ENCODE peak calls at places on chromosomes 4 and X, in five cellular contexts. E is HT1080; Q is AG09309; A is effector CD4-positive, alpha-beta T cell; O is coronary artery. S is an unnamed sample.

GRCh38 chr4:165803005-165803404 is 70.0 kb upstream of the TLL1 start:
- DNase-seq in Q (no peak), O (no peak), A (no peak), E (no peak), S (no peak)

GRCh38 chr4:37674446-37674845 is 11.7 kb downstream of the RELL1 start:
- DNase-seq in E (no peak), A (no peak), O (no peak), Q (no peak), S (no peak)

GRCh38 chr4:101865501-101866062 is 75.1 kb downstream of the BANK1 start:
- DNase-seq in A (no peak), Q (no peak), E (peak), O (no peak), S (no peak)

GRCh38 chr4:118729287-118730286 is 44.4 kb downstream of the METTL14 start:
- DNase-seq in O (no peak), E (peak), A (no peak), Q (peak), S (no peak)

GRCh38 chr4:153618831-153619230 is 65.2 kb upstream of the TLR2 start:
- DNase-seq in E (no peak), Q (no peak), A (no peak), O (no peak), S (no peak)

GRCh38 chr4:20838476-20838875 is 138.2 kb downstream of the PACRGL start:
- DNase-seq in E (no peak), A (no peak), O (no peak), Q (no peak), S (no peak)

GRCh38 chrX:53282313-53282712 is 929 bp upstream of the IQSEC2 start:
- DNase-seq in A (no peak), Q (no peak), O (no peak), E (no peak), S (no peak)

GRCh38 chr4:80202190-80202711 is 4.9 kb downstream of the PRDM8 start:
- DNase-seq in O (peak), E (no peak), Q (no peak), A (peak), S (peak)

GRCh38 chr4:128349921-128350320 is 62.3 kb upstream of the PGRMC2 start:
- DNase-seq in A (no peak), E (no peak), O (no peak), Q (no peak), S (peak)

GRCh38 chr4:8615921-8616787 is 23.6 kb downstream of the CPZ start:
- DNase-seq in O (no peak), A (no peak), Q (no peak), E (no peak), S (no peak)

GRCh38 chrX:153319295-153319694 is 2.3 kb downstream of the PNMA6F start:
- DNase-seq in Q (no peak), A (no peak), E (no peak), O (peak), S (no peak)

GRCh38 chrX:48663241-48663640 is 20.4 kb upstream of the WAS start:
- DNase-seq in O (no peak), A (no peak), E (no peak), Q (no peak), S (no peak)

GRCh38 chr4:77538144-77538543 is 67.5 kb upstream of the CXCL13 start:
- DNase-seq in A (no peak), Q (no peak), O (no peak), E (peak), S (peak)

GRCh38 chr4:6041794-6042193 is 23.6 kb upstream of the C4orf50 start:
- DNase-seq in E (no peak), A (no peak), O (no peak), Q (no peak), S (no peak)

GRCh38 chr4:41365726-41366125 is 109.0 kb downstream of the UCHL1 start:
- DNase-seq in A (no peak), Q (no peak), O (no peak), E (no peak), S (no peak)

GRCh38 chr4:6772223-6772928 is 10.2 kb upstream of the KIAA0232 start:
- DNase-seq in E (no peak), Q (no peak), O (no peak), A (no peak), S (no peak)

GRCh38 chrX:41468647-41469323 is 21.6 kb downstream of the NYX start:
- DNase-seq in A (no peak), E (peak), O (no peak), Q (no peak), S (peak)

GRCh38 chr4:915595-915994 is 16.5 kb downstream of the GAK start:
- DNase-seq in E (no peak), A (no peak), O (no peak), Q (no peak), S (no peak)

GRCh38 chrX:136405126-136405525 is 82.6 kb upstream of the BRS3 start:
- DNase-seq in Q (no peak), O (no peak), E (no peak), A (no peak), S (no peak)

GRCh38 chr4:4496604-4497372 is 45.1 kb downstream of the STX18 start:
- DNase-seq in E (no peak), A (no peak), Q (no peak), O (no peak), S (no peak)

GRCh38 chr4:113534698-113535097 is 226.8 kb downstream of the CAMK2D start:
- DNase-seq in O (no peak), E (no peak), Q (no peak), A (no peak), S (no peak)

GRCh38 chr4:8773124-8773931 is 98.3 kb downstream of the HMX1 start:
- DNase-seq in E (no peak), Q (no peak), O (no peak), A (no peak), S (no peak)

GRCh38 chr4:137394000-137394399 is 138.3 kb downstream of the PCDH18 start:
- DNase-seq in O (no peak), A (no peak), Q (no peak), E (no peak), S (no peak)

GRCh38 chrX:110286126-110286525 is 31.8 kb downstream of the AMMECR1 start:
- DNase-seq in A (no peak), Q (peak), O (no peak), E (peak), S (peak)

GRCh38 chrX:87140800-87141483 is 376.7 kb upstream of the KLHL4 start:
- DNase-seq in Q (no peak), E (no peak), O (no peak), A (no peak), S (no peak)

GRCh38 chr4:92050875-92051274 is 252.9 kb upstream of the GRID2 start:
- DNase-seq in O (no peak), Q (no peak), E (peak), A (no peak), S (no peak)

GRCh38 chrX:331145-331771 is 12.7 kb upstream of the GTPBP6 start:
- DNase-seq in E (no peak), A (no peak), O (no peak), Q (no peak), S (peak)

GRCh38 chrX:37476571-37477188 is 94.8 kb upstream of the LANCL3 start:
- DNase-seq in A (no peak), Q (no peak), E (no peak), O (no peak), S (no peak)

GRCh38 chrX:41333994-41334865 is at the start of gene DDX3X:
- DNase-seq in A (peak), O (peak), E (peak), Q (peak), S (peak)

GRCh38 chr4:53929955-53930798 is 134.2 kb downstream of the CHIC2 start:
- DNase-seq in Q (peak), E (peak), A (peak), O (peak), S (peak)

GRCh38 chr4:150302553-150302952 is 224.3 kb downstream of the DCLK2 start:
- DNase-seq in Q (peak), E (peak), A (no peak), O (no peak), S (peak)

GRCh38 chrX:148672526-148672925 is 172.1 kb downstream of the AFF2 start:
- DNase-seq in A (no peak), E (no peak), O (no peak), Q (no peak), S (no peak)

GRCh38 chr4:133389029-133389428 is 239.9 kb downstream of the PCDH10 start:
- DNase-seq in E (no peak), A (no peak), O (no peak), Q (no peak), S (no peak)

GRCh38 chrX:2397229-2397628 is 103.5 kb downstream of the DHRSX start:
- DNase-seq in A (no peak), O (no peak), Q (no peak), E (no peak), S (no peak)

GRCh38 chr4:40194602-40195161 is 2.1 kb upstream of the RHOH start:
- DNase-seq in E (no peak), A (peak), Q (no peak), O (no peak), S (no peak)

GRCh38 chr4:100797791-100798190 is 280.0 kb upstream of the EMCN start:
- DNase-seq in O (no peak), A (no peak), Q (peak), E (no peak), S (no peak)

GRCh38 chr4:51965862-51966261 is 54.3 kb downstream of the LRRC66 start:
- DNase-seq in Q (no peak), E (no peak), O (no peak), A (no peak), S (no peak)

GRCh38 chr4:140568507-140569306 is at the start of gene UCP1:
- DNase-seq in Q (no peak), O (no peak), E (no peak), A (no peak), S (no peak)